ENCODE peak calls at places on chromosomes 7 and 10, in eight cellular contexts. O, J, W, Y, U, Q, E and K are unnamed samples.

GRCh38 chr10:84348860-84349259 is 20.5 kb downstream of the CCSER2 start:
- DNase-seq in O (peak), J (no peak), W (no peak), Y (no peak), U (peak), Q (no peak), E (peak), K (no peak)

GRCh38 chr10:95835149-95835860 is 72.5 kb upstream of the CC2D2B start:
- DNase-seq in O (peak), J (no peak), W (no peak), Y (no peak), U (no peak), Q (no peak), E (no peak), K (no peak)

GRCh38 chr10:70585555-70586243 is 16.8 kb downstream of the PRF1 start:
- DNase-seq in O (no peak), J (no peak), W (no peak), Y (no peak), U (no peak), Q (no peak), E (no peak), K (no peak)

GRCh38 chr7:108408294-108409004 is 47.8 kb downstream of the NRCAM start:
- DNase-seq in O (no peak), J (no peak), W (no peak), Y (no peak), U (no peak), Q (no peak), E (no peak), K (no peak)

GRCh38 chr10:1074748-1075358 is 18.7 kb downstream of the WDR37 start:
- DNase-seq in O (no peak), J (no peak), W (no peak), Y (no peak), U (no peak), Q (no peak), E (no peak), K (no peak)

GRCh38 chr7:104979167-104979841 is 34.7 kb upstream of the KMT2E start:
- DNase-seq in O (peak), J (no peak), W (no peak), Y (no peak), U (peak), Q (peak), E (peak), K (no peak)

GRCh38 chr7:138127996-138128395 is 51.7 kb downstream of the AKR1D1 start:
- DNase-seq in O (peak), J (no peak), W (no peak), Y (no peak), U (no peak), Q (no peak), E (peak), K (no peak)

GRCh38 chr7:3154881-3155494 is 111.3 kb upstream of the CARD11 start:
- DNase-seq in O (peak), J (peak), W (peak), Y (no peak), U (peak), Q (peak), E (peak), K (peak)

GRCh38 chr10:30092151-30092790 is 32.9 kb upstream of the JCAD start:
- DNase-seq in O (peak), J (no peak), W (no peak), Y (no peak), U (peak), Q (no peak), E (peak), K (no peak)

GRCh38 chr7:67916571-67916970 is 919.9 kb downstream of the TYW1 start:
- DNase-seq in O (no peak), J (no peak), W (no peak), Y (no peak), U (no peak), Q (no peak), E (no peak), K (no peak)

GRCh38 chr7:24732646-24733413 is 24.4 kb downstream of the GSDME start:
- DNase-seq in O (peak), J (no peak), W (no peak), Y (no peak), U (peak), Q (no peak), E (peak), K (no peak)

GRCh38 chr10:57249615-57250281 is 888.7 kb upstream of the ZWINT start:
- DNase-seq in O (no peak), J (no peak), W (no peak), Y (no peak), U (no peak), Q (no peak), E (no peak), K (no peak)

GRCh38 chr10:30285970-30286369 is 63.1 kb downstream of the MTPAP start:
- DNase-seq in O (no peak), J (no peak), W (no peak), Y (no peak), U (no peak), Q (no peak), E (no peak), K (no peak)

GRCh38 chr7:8433477-8434289 is at the start of gene NXPH1:
- DNase-seq in O (no peak), J (peak), W (no peak), Y (no peak), U (no peak), Q (peak), E (no peak), K (no peak)

GRCh38 chr10:99370993-99371392 is 41.8 kb downstream of the CNNM1 start:
- DNase-seq in O (peak), J (peak), W (peak), Y (no peak), U (peak), Q (no peak), E (peak), K (peak)

GRCh38 chr7:110921478-110922210 is 169.3 kb upstream of the LRRN3 start:
- DNase-seq in O (peak), J (no peak), W (no peak), Y (no peak), U (peak), Q (no peak), E (peak), K (no peak)

GRCh38 chr7:139915864-139916716 is 87.0 kb downstream of the TBXAS1 start:
- DNase-seq in O (peak), J (peak), W (peak), Y (peak), U (peak), Q (peak), E (peak), K (peak)

GRCh38 chr10:75228278-75228677 is 7.5 kb downstream of the COMTD1 start:
- DNase-seq in O (no peak), J (no peak), W (no peak), Y (no peak), U (no peak), Q (no peak), E (no peak), K (no peak)

GRCh38 chr10:123135415-123136141 is at the start of gene HMX3:
- DNase-seq in O (peak), J (peak), W (peak), Y (peak), U (no peak), Q (peak), E (no peak), K (no peak)

GRCh38 chr7:85177316-85177715 is 9.5 kb downstream of the SEMA3D start:
- DNase-seq in O (no peak), J (no peak), W (no peak), Y (no peak), U (no peak), Q (no peak), E (no peak), K (no peak)

GRCh38 chr7:122311280-122311679 is 6.7 kb upstream of the FEZF1 start:
- DNase-seq in O (no peak), J (no peak), W (no peak), Y (no peak), U (no peak), Q (no peak), E (no peak), K (no peak)

GRCh38 chr10:23351914-23352313 is 7.3 kb upstream of the C10orf67 start:
- DNase-seq in O (peak), J (no peak), W (no peak), Y (no peak), U (peak), Q (no peak), E (peak), K (no peak)

GRCh38 chr10:29946614-29946952 is 112.8 kb downstream of the JCAD start:
- DNase-seq in O (no peak), J (no peak), W (no peak), Y (no peak), U (no peak), Q (no peak), E (no peak), K (no peak)

GRCh38 chr7:13262929-13263530 is 575.6 kb downstream of the ARL4A start:
- DNase-seq in O (peak), J (peak), W (no peak), Y (no peak), U (peak), Q (no peak), E (peak), K (peak)

GRCh38 chr10:62430881-62431280 is 56.7 kb downstream of the ZNF365 start:
- DNase-seq in O (no peak), J (no peak), W (no peak), Y (no peak), U (no peak), Q (no peak), E (peak), K (no peak)

GRCh38 chr7:55030314-55030713 is 11.5 kb downstream of the EGFR start:
- DNase-seq in O (no peak), J (no peak), W (no peak), Y (no peak), U (peak), Q (no peak), E (no peak), K (no peak)

GRCh38 chr7:138478499-138478908 is 18.4 kb downstream of the TRIM24 start:
- DNase-seq in O (peak), J (no peak), W (no peak), Y (no peak), U (peak), Q (no peak), E (peak), K (no peak)

GRCh38 chr10:29386347-29386999 is 97.6 kb downstream of the LYZL1 start:
- DNase-seq in O (peak), J (peak), W (peak), Y (no peak), U (peak), Q (no peak), E (peak), K (peak)